ENCODE peak calls at places on chromosomes 16 and 17, in five cellular contexts. R is amygdala; I is mesendoderm; K is activated CD4-positive, alpha-beta T cell treated with anti-CD3 and anti-CD28 coated beads for 24 hours; D is WTC11. A is an unnamed sample.

GRCh38 chr16:88066234-88066633 is 115.0 kb downstream of the BANP start:
- DNase-seq in R (no peak), I (no peak), K (no peak), D (no peak), A (no peak)

GRCh38 chr16:9049241-9049640 is 42.2 kb upstream of the HAPSTR1 start:
- DNase-seq in R (no peak), I (no peak), K (no peak), D (no peak), A (no peak)

GRCh38 chr16:85653226-85653917 is 35.4 kb downstream of the GINS2 start:
- DNase-seq in R (no peak), I (no peak), K (no peak), D (no peak), A (no peak)

GRCh38 chr17:79933863-79934652 is 94.8 kb upstream of the CBX4 start:
- DNase-seq in R (peak; percentile 68), I (no peak), K (no peak), D (no peak), A (no peak)

GRCh38 chr17:17853811-17854527 is 17.2 kb upstream of the SREBF1 start:
- DNase-seq in R (no peak), I (no peak), K (no peak), D (no peak), A (no peak)

GRCh38 chr17:21171970-21172510 is 41.9 kb downstream of the TMEM11 start:
- DNase-seq in R (no peak), I (no peak), K (no peak), D (no peak), A (no peak)

GRCh38 chr16:2520097-2520783 is at the start of gene AMDHD2:
- DNase-seq in R (peak; percentile 77), I (peak; percentile 93), K (peak; percentile 83), D (peak; percentile 86), A (peak; percentile 78)

GRCh38 chr16:70391881-70392481 is 45.3 kb downstream of the DDX19A start:
- DNase-seq in R (no peak), I (no peak), K (no peak), D (no peak), A (no peak)

GRCh38 chr16:75288596-75289120 is 37.2 kb upstream of the BCAR1 start:
- DNase-seq in R (no peak), I (no peak), K (peak; percentile 57), D (no peak), A (peak; percentile 70)

GRCh38 chr17:66438101-66438500 is 135.7 kb downstream of the PRKCA start:
- DNase-seq in R (no peak), I (no peak), K (no peak), D (no peak), A (no peak)

A was measured in stimulated activated effector memory CD8-positive, alpha-beta T cell treated with anti-CD3 and anti-CD28 coated beads, Interleukin-12 subunit alpha, Interleukin-12 subunit beta, amount 100 ng/mL, for 72 hours.